ENCODE peak calls at places on chromosomes 6 and 20, in eight cellular contexts. H is amygdala; O is HuH-7.5; K is fibroblast of pulmonary artery; E is NCI-H2029; B is mucosa of descending colon; L is WTC11; Y is CD4-positive, alpha-beta memory T cell. A is an unnamed sample.

GRCh38 chr6:170290306-170291128 is at the start of gene DLL1:
- DNase-seq in L (peak; percentile 86), O (no peak), K (peak; percentile 37), H (peak; percentile 77), E (peak; percentile 80), B (no peak), Y (no peak), A (no peak)

GRCh38 chr6:85372188-85372914 is 77.5 kb upstream of the NT5E start:
- DNase-seq in H (no peak), E (no peak), B (no peak), O (no peak), L (no peak), K (no peak), Y (no peak), A (no peak)

GRCh38 chr20:59992531-59992930 is 34.3 kb downstream of the CDH26 start:
- DNase-seq in H (no peak), L (no peak), O (no peak), Y (no peak), K (no peak), E (no peak), B (no peak), A (no peak)

GRCh38 chr20:33401922-33402369 is 627 bp upstream of the CDK5RAP1 start:
- DNase-seq in B (peak; percentile 48), K (peak; percentile 29), L (no peak), Y (no peak), E (no peak), H (no peak), O (no peak), A (no peak)

GRCh38 chr6:10801224-10801848 is 37.0 kb downstream of the MAK start:
- DNase-seq in H (peak; percentile 11), O (peak; percentile 41), L (peak; percentile 73), E (peak; percentile 62), B (no peak), Y (no peak), K (peak; percentile 68), A (peak; percentile 54)

GRCh38 chr6:122904166-122904565 is 91.9 kb upstream of the CLVS2 start:
- DNase-seq in O (no peak), B (no peak), L (no peak), H (no peak), K (no peak), E (no peak), Y (peak; percentile 33), A (no peak)

GRCh38 chr20:18077157-18077556 is 19.4 kb upstream of the OVOL2 start:
- DNase-seq in H (no peak), Y (no peak), K (no peak), E (no peak), O (no peak), B (no peak), L (no peak), A (no peak)

GRCh38 chr6:158752613-158753012 is 66.6 kb downstream of the EZR start:
- DNase-seq in H (peak; percentile 88), K (peak; percentile 42), Y (peak; percentile 27), L (no peak), O (no peak), E (peak; percentile 28), B (no peak), A (peak; percentile 63)

GRCh38 chr20:58235010-58235409 is 6.6 kb upstream of the ANKRD60 start:
- DNase-seq in E (no peak), H (no peak), K (no peak), L (no peak), Y (peak; percentile 40), B (no peak), O (no peak), A (no peak)

GRCh38 chr6:110250058-110250457 is 69.8 kb downstream of the CDC40 start:
- DNase-seq in O (no peak), E (no peak), B (no peak), K (no peak), L (no peak), Y (no peak), H (no peak), A (no peak)

GRCh38 chr6:169035381-169036280 is 218.0 kb downstream of the THBS2 start:
- DNase-seq in L (no peak), B (no peak), E (no peak), Y (no peak), O (no peak), K (peak; percentile 60), H (no peak), A (no peak)

GRCh38 chr6:84728602-84729001 is 35.8 kb downstream of the TBX18 start:
- DNase-seq in B (no peak), O (no peak), Y (no peak), K (peak; percentile 60), E (no peak), L (no peak), H (no peak), A (no peak)

GRCh38 chr20:2151805-2152727 is 50.4 kb downstream of the STK35 start:
- DNase-seq in H (no peak), E (no peak), O (no peak), Y (no peak), K (peak; percentile 25), L (no peak), B (no peak), A (no peak)

GRCh38 chr6:84657486-84657885 is 106.9 kb downstream of the TBX18 start:
- DNase-seq in E (no peak), K (no peak), L (no peak), B (no peak), O (no peak), Y (no peak), H (no peak), A (no peak)